ENCODE peak calls at places on chromosomes 13 and 19, in ten cellular contexts. Y is WTC11; A is endothelial cell; E is heart left ventricle; C is activated CD4-positive, alpha-beta memory T cell treated with anti-CD3 and anti-CD28 coated beads for 36 hours; N is dorsolateral prefrontal cortex; T is fibroblast of lung; V is breast epithelium; O is ecto neural progenitor cell; G is activated naive CD8-positive, alpha-beta T cell treated with anti-CD3 and anti-CD28 coated beads, Interleukin-2, amount 50 U/mL, for 16 hours. Z is an unnamed sample.

GRCh38 chr13:43269037-43269476 is 245.7 kb downstream of the DNAJC15 start:
- DNase-seq in Y (no peak), A (no peak), E (peak; percentile 16), C (no peak), N (no peak), T (peak; percentile 98), V (no peak), O (no peak), G (no peak), Z (no peak)

GRCh38 chr19:10238172-10238783 is 7.1 kb upstream of the S1PR2 start:
- DNase-seq in Y (no peak), A (no peak), E (peak; percentile 62), C (no peak), N (no peak), T (peak; percentile 100), V (no peak), O (no peak), G (no peak), Z (no peak)

GRCh38 chr19:55461974-55462628 is 659 bp upstream of the ISOC2 start:
- DNase-seq in Y (no peak), A (no peak), E (no peak), C (no peak), N (no peak), T (peak; percentile 48), V (no peak), O (peak; percentile 50), G (no peak), Z (no peak)

GRCh38 chr19:17996826-17997316 is 11.1 kb upstream of the ARRDC2 start:
- DNase-seq in Y (peak; percentile 91), A (peak; percentile 97), E (peak; percentile 84), C (peak; percentile 92), N (peak; percentile 91), T (peak; percentile 64), V (peak; percentile 89), O (peak; percentile 94), G (peak; percentile 79), Z (peak; percentile 84)

GRCh38 chr19:49272204-49272603 is 52.8 kb downstream of the SLC6A16 start:
- DNase-seq in Y (no peak), A (no peak), E (no peak), C (no peak), N (no peak), T (peak; percentile 22), V (no peak), O (no peak), G (no peak), Z (no peak)

GRCh38 chr13:33745370-33746324 is 72.3 kb upstream of the RFC3 start:
- DNase-seq in Y (no peak), A (no peak), E (no peak), C (no peak), N (no peak), T (no peak), V (no peak), O (no peak), G (no peak), Z (no peak)

GRCh38 chr13:59086147-59086546 is 1077.6 kb downstream of the DIAPH3 start:
- DNase-seq in Y (no peak), A (no peak), E (no peak), C (no peak), N (no peak), T (peak; percentile 57), V (no peak), O (no peak), G (no peak), Z (no peak)

GRCh38 chr19:17830567-17831418 is 9.5 kb upstream of the INSL3 start:
- DNase-seq in Y (peak; percentile 98), A (peak; percentile 88), E (peak; percentile 36), C (peak; percentile 75), N (peak; percentile 78), T (peak; percentile 75), V (no peak), O (peak; percentile 98), G (no peak), Z (peak; percentile 34)

GRCh38 chr13:103386341-103386740 is 320.1 kb upstream of the SLC10A2 start:
- DNase-seq in Y (no peak), A (no peak), E (peak; percentile 8), C (no peak), N (no peak), T (peak; percentile 56), V (no peak), O (no peak), G (no peak), Z (no peak)

GRCh38 chr19:10093295-10094186 is 7.4 kb downstream of the SHFL start:
- DNase-seq in Y (peak; percentile 24), A (no peak), E (no peak), C (no peak), N (no peak), T (no peak), V (no peak), O (no peak), G (no peak), Z (no peak)

GRCh38 chr19:17686592-17687042 is 1.5 kb downstream of the UNC13A start:
- DNase-seq in Y (peak; percentile 84), A (peak; percentile 56), E (peak; percentile 54), C (peak; percentile 20), N (no peak), T (no peak), V (no peak), O (peak; percentile 70), G (no peak), Z (no peak)

GRCh38 chr19:23312515-23312914 is 62.3 kb upstream of the ZNF724 start:
- DNase-seq in Y (no peak), A (no peak), E (no peak), C (no peak), N (no peak), T (no peak), V (no peak), O (no peak), G (no peak), Z (no peak)

GRCh38 chr19:4088975-4089374 is 22.3 kb upstream of the ZBTB7A start:
- DNase-seq in Y (no peak), A (no peak), E (no peak), C (peak; percentile 43), N (no peak), T (no peak), V (no peak), O (no peak), G (no peak), Z (no peak)

GRCh38 chr19:41920878-41921277 is 7.4 kb downstream of the ERFL start:
- DNase-seq in Y (no peak), A (no peak), E (no peak), C (no peak), N (no peak), T (no peak), V (no peak), O (no peak), G (no peak), Z (no peak)

GRCh38 chr13:113536461-113537110 is 46.1 kb upstream of the DCUN1D2 start:
- DNase-seq in Y (no peak), A (no peak), E (no peak), C (no peak), N (peak; percentile 38), T (no peak), V (peak; percentile 39), O (no peak), G (no peak), Z (no peak)

GRCh38 chr19:45090034-45090433 is 2.9 kb upstream of the PPP1R37 start:
- DNase-seq in Y (peak; percentile 76), A (no peak), E (no peak), C (no peak), N (no peak), T (no peak), V (no peak), O (no peak), G (no peak), Z (no peak)

GRCh38 chr13:100491164-100491847 is 97.3 kb downstream of the GGACT start:
- DNase-seq in Y (no peak), A (no peak), E (peak; percentile 34), C (no peak), N (no peak), T (peak; percentile 89), V (no peak), O (no peak), G (no peak), Z (peak; percentile 39)

GRCh38 chr19:54620464-54620863 is 9.8 kb upstream of the LILRB1 start:
- DNase-seq in Y (no peak), A (no peak), E (no peak), C (no peak), N (no peak), T (no peak), V (no peak), O (no peak), G (no peak), Z (no peak)

GRCh38 chr19:35531291-35531690 is 2.0 kb upstream of the GAPDHS start:
- DNase-seq in Y (no peak), A (no peak), E (no peak), C (no peak), N (no peak), T (no peak), V (no peak), O (no peak), G (no peak), Z (no peak)

GRCh38 chr13:44075113-44075512 is 195.4 kb downstream of the LACC1 start:
- DNase-seq in Y (no peak), A (no peak), E (no peak), C (no peak), N (no peak), T (no peak), V (no peak), O (no peak), G (no peak), Z (no peak)

GRCh38 chr13:103730407-103730806 is 664.2 kb upstream of the SLC10A2 start:
- DNase-seq in Y (no peak), A (no peak), E (peak; percentile 9), C (no peak), N (no peak), T (no peak), V (no peak), O (no peak), G (no peak), Z (no peak)

GRCh38 chr19:45739498-45740439 is 6.5 kb downstream of the MEIOSIN start:
- DNase-seq in Y (no peak), A (no peak), E (no peak), C (no peak), N (no peak), T (no peak), V (no peak), O (no peak), G (no peak), Z (no peak)

GRCh38 chr13:19597523-19597922 is 35.9 kb upstream of the MPHOSPH8 start:
- DNase-seq in Y (no peak), A (no peak), E (no peak), C (no peak), N (no peak), T (peak; percentile 68), V (no peak), O (no peak), G (no peak), Z (no peak)